ENCODE peak calls at places on chromosome 21, in ten cellular contexts. D is hepatocyte, I is choroid plexus epithelial cell, O is suprapubic skin, T is fibroblast of mammary gland, Y is heart left ventricle, A is AG10803, P is GM13977, G is epithelial cell of proximal tubule, W is H9. Q is an unnamed sample.

GRCh38 chr21:45873866-45874265 is 107.7 kb upstream of the COL6A1 start:
- DNase-seq in W (no peak), I (no peak), G (no peak), D (no peak), O (peak), A (no peak), P (no peak), Y (no peak), T (no peak), Q (no peak)

GRCh38 chr21:37071561-37072238 is 1.2 kb downstream of the PIGP start:
- DNase-seq in I (peak), P (peak), W (no peak), O (peak), Y (peak), D (peak), A (peak), T (peak), G (peak), Q (no peak)

GRCh38 chr21:42390193-42390592 is 5.7 kb downstream of the TMPRSS3 start:
- DNase-seq in P (no peak), A (no peak), G (no peak), W (no peak), I (no peak), D (no peak), Y (no peak), O (no peak), T (no peak), Q (no peak)

GRCh38 chr21:42724226-42724920 is 71.0 kb downstream of the PDE9A start:
- DNase-seq in O (no peak), T (peak), G (peak), A (peak), D (peak), Y (peak), P (no peak), I (peak), W (no peak), Q (no peak)

GRCh38 chr21:29248124-29248523 is 50.6 kb upstream of the BACH1 start:
- DNase-seq in Y (no peak), G (no peak), A (peak), O (no peak), I (no peak), W (no peak), T (peak), D (no peak), P (no peak), Q (no peak)

GRCh38 chr21:35026617-35027557 is 22.2 kb downstream of the RUNX1 start:
- DNase-seq in D (peak), O (peak), W (peak), Y (peak), P (peak), A (peak), T (no peak), I (peak), G (no peak), Q (no peak)

GRCh38 chr21:36005879-36006400 is 54.4 kb downstream of the SETD4 start:
- DNase-seq in O (no peak), D (no peak), A (no peak), G (no peak), Y (no peak), I (no peak), P (no peak), W (no peak), T (no peak), Q (no peak)

GRCh38 chr21:15444118-15444960 is 285.4 kb upstream of the USP25 start:
- DNase-seq in G (no peak), O (no peak), T (peak), Y (no peak), I (peak), P (no peak), A (no peak), W (peak), D (no peak), Q (no peak)

GRCh38 chr21:42562816-42563215 is 49.2 kb downstream of the SLC37A1 start:
- DNase-seq in I (no peak), Y (no peak), O (peak), W (no peak), P (no peak), D (no peak), T (no peak), A (no peak), G (no peak), Q (peak)

GRCh38 chr21:41520560-41521442 is 12.8 kb upstream of the TMPRSS2 start:
- DNase-seq in G (no peak), A (no peak), W (no peak), P (no peak), I (no peak), Y (no peak), O (peak), T (no peak), D (no peak), Q (no peak)

GRCh38 chr21:45996311-45997204 is 15.0 kb downstream of the COL6A1 start:
- DNase-seq in I (no peak), W (no peak), G (no peak), T (no peak), Y (peak), P (no peak), O (peak), D (no peak), A (no peak), Q (peak)

GRCh38 chr21:23858878-23859277 is 1748.4 kb downstream of the MRPL39 start:
- DNase-seq in Y (no peak), P (no peak), O (no peak), I (no peak), T (no peak), D (no peak), A (no peak), W (no peak), G (no peak), Q (no peak)

GRCh38 chr21:36704958-36705678 is 6.2 kb downstream of the SIM2 start:
- DNase-seq in D (no peak), G (no peak), Y (no peak), O (no peak), P (peak), A (no peak), W (no peak), T (no peak), I (no peak), Q (no peak)

GRCh38 chr21:34229361-34229760 is 134.4 kb upstream of the KCNE2 start:
- DNase-seq in T (no peak), O (no peak), W (no peak), G (no peak), I (no peak), D (no peak), Y (no peak), A (no peak), P (no peak), Q (no peak)

GRCh38 chr21:33025106-33025470 is 647 bp upstream of the OLIG2 start:
- DNase-seq in I (no peak), Y (no peak), D (no peak), W (peak), T (no peak), O (no peak), P (peak), A (no peak), G (no peak), Q (no peak)

GRCh38 chr21:42263591-42264131 is 44.7 kb downstream of the ABCG1 start:
- DNase-seq in Y (peak), O (no peak), D (peak), T (no peak), G (no peak), I (no peak), A (no peak), W (no peak), P (no peak), Q (peak)

GRCh38 chr21:41501919-41502318 is 6.0 kb downstream of the TMPRSS2 start:
- DNase-seq in I (no peak), W (no peak), D (no peak), P (no peak), O (no peak), A (no peak), T (peak), Y (no peak), G (no peak), Q (no peak)

GRCh38 chr21:41124626-41125240 is 43.2 kb upstream of the BACE2 start:
- DNase-seq in I (no peak), T (no peak), O (no peak), G (no peak), A (no peak), W (no peak), Y (no peak), P (no peak), D (no peak), Q (no peak)

GRCh38 chr21:35578350-35578782 is 482.0 kb downstream of the SETD4 start:
- DNase-seq in Y (no peak), I (peak), G (peak), O (no peak), P (no peak), A (peak), T (peak), W (no peak), D (no peak), Q (no peak)

GRCh38 chr21:39681845-39682244 is 63.1 kb upstream of the IGSF5 start:
- DNase-seq in G (peak), Y (no peak), P (no peak), D (no peak), O (no peak), T (peak), I (peak), W (no peak), A (peak), Q (no peak)

GRCh38 chr21:36436829-36437744 is 42.8 kb downstream of the CLDN14 start:
- DNase-seq in W (no peak), I (no peak), D (no peak), G (no peak), O (no peak), P (no peak), A (peak), Y (no peak), T (peak), Q (no peak)

GRCh38 chr21:32380940-32381339 is 11.9 kb downstream of the URB1 start:
- DNase-seq in T (no peak), O (no peak), Y (no peak), W (no peak), P (no peak), G (no peak), D (no peak), I (no peak), A (no peak), Q (no peak)

GRCh38 chr21:34845521-34846213 is 176.9 kb downstream of the CLIC6 start:
- DNase-seq in D (peak), A (no peak), O (peak), Y (no peak), I (peak), G (peak), W (no peak), P (peak), T (peak), Q (no peak)

GRCh38 chr21:31659286-31660133 is at the start of gene SOD1:
- DNase-seq in D (peak), O (peak), I (peak), P (peak), G (peak), W (peak), Y (peak), T (peak), A (peak), Q (peak)

GRCh38 chr21:29366532-29366931 is 67.8 kb downstream of the BACH1 start:
- DNase-seq in I (no peak), O (no peak), T (no peak), Y (no peak), P (no peak), D (no peak), A (no peak), W (no peak), G (no peak), Q (no peak)

GRCh38 chr21:42157606-42158310 is 61.2 kb upstream of the ABCG1 start:
- DNase-seq in G (no peak), D (no peak), I (no peak), P (peak), O (peak), Y (no peak), A (no peak), W (peak), T (no peak), Q (no peak)

GRCh38 chr21:31316488-31317169 is 27.4 kb downstream of the TIAM1 start:
- DNase-seq in W (no peak), I (peak), Y (no peak), A (no peak), T (peak), D (no peak), P (no peak), G (no peak), O (no peak), Q (no peak)

DNA sequence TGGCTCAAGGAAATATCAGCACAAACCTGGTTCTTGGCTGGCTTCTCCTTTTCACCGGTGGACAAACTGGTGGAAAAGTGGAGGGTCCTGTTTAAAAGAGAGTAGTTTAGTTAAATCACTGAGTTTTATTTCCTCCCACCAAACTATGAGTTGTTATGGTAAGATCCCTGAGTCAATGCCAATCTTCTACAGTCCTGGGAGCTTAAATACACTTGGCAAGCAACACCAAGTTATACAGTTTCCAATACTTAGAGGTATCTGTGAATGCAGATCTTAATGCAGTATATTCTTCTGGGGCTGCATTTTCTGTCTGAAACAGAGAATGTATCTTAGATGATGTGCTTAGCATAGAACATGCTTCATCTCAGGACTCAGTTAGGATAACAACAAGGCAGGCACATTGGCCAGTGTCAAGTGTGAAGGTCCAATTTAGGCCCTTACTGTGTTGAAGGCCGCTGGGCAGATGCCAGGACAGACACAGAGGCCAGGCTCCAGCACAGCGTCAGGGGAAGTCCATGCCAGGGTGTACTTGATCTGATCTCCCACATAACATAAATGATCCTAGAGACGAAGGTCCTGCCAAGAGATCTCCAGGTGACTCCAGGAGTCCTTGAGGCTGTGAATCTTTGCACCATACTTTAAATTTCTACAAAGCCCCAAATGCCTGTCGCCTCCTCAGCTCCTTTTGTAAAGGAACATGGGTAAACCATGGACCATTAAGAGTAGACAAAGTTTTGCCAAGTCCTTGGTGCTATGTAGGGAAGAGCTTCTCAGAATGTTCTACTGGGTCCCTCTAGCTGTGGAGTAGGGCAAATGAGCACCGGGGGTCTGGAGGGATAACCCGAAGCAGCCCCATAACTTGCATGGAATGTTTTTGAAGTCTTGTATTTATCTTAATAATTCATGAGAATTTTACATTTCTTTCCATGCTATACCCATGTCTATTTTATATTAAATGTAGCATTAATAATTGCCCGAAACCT is 76.8 kb downstream of the KCNJ15 start:
- DNase-seq in G (no peak), D (no peak), Y (peak), A (no peak), P (peak), I (peak), T (peak), W (no peak), O (no peak), Q (no peak)
- TF ChIP-seq CTCF in G (peak), D (peak), Y (no peak), A (peak), P (peak), I (peak), T (peak), W (peak), O (no peak), Q (peak)

GRCh38 chr21:25871566-25871965 is 136.8 kb downstream of the GABPA start:
- DNase-seq in I (no peak), W (peak), T (no peak), G (no peak), A (no peak), P (no peak), Y (no peak), O (no peak), D (no peak), Q (no peak)
- TF ChIP-seq CTCF in I (peak), W (peak), T (no peak), G (peak), A (peak), P (no peak), Y (no peak), O (no peak), D (no peak), Q (peak)

GRCh38 chr21:27155130-27155500 is 188.2 kb upstream of the ADAMTS5 start:
- DNase-seq in O (no peak), G (no peak), P (no peak), I (no peak), W (no peak), T (no peak), D (no peak), Y (no peak), A (no peak), Q (no peak)
- TF ChIP-seq CTCF in O (no peak), G (no peak), P (no peak), I (no peak), W (no peak), T (no peak), D (no peak), Y (no peak), A (no peak), Q (no peak)

GRCh38 chr21:44838038-44838895 is 20.4 kb upstream of the SUMO3 start:
- DNase-seq in D (no peak), A (no peak), Y (no peak), P (no peak), T (no peak), O (no peak), G (no peak), I (no peak), W (no peak), Q (no peak)
- TF ChIP-seq CTCF in D (no peak), A (no peak), Y (no peak), P (no peak), T (no peak), O (no peak), G (no peak), I (no peak), W (no peak), Q (no peak)

Q was measured in chondrocyte.